ENCODE peak calls at places on chromosome 1, in four cellular contexts. V is fibroblast of mammary gland; O is CD8-positive, alpha-beta T cell; B is breast epithelium. H is an unnamed sample.

GRCh38 chr1:226132731-226133503 is 53.6 kb downstream of the ACBD3 start:
- DNase-seq in V (no peak), O (peak), B (peak), H (no peak)

GRCh38 chr1:83769594-83770321 is 229.2 kb downstream of the TTLL7 start:
- DNase-seq in V (no peak), O (no peak), B (no peak), H (no peak)

GRCh38 chr1:149848340-149848771 is 51.0 kb upstream of the BOLA1 start:
- DNase-seq in V (peak), O (no peak), B (no peak), H (no peak)

GRCh38 chr1:172146149-172146850 is 274.2 kb upstream of the C1orf105 start:
- DNase-seq in V (peak), O (no peak), B (no peak), H (peak)

GRCh38 chr1:216750962-216751361 is 27.7 kb upstream of the ESRRG start:
- DNase-seq in V (no peak), O (no peak), B (no peak), H (no peak)

GRCh38 chr1:200330770-200331428 is 78.9 kb downstream of the ZNF281 start:
- DNase-seq in V (no peak), O (no peak), B (no peak), H (no peak)

GRCh38 chr1:159054427-159054826 is 22.1 kb downstream of the AIM2 start:
- DNase-seq in V (no peak), O (no peak), B (no peak), H (no peak)

GRCh38 chr1:92851729-92852128 is 19.9 kb downstream of the RPL5 start:
- DNase-seq in V (no peak), O (no peak), B (no peak), H (peak)

GRCh38 chr1:32239790-32240139 is 7.3 kb upstream of the FAM167B start:
- DNase-seq in V (no peak), O (no peak), B (no peak), H (no peak)

GRCh38 chr1:8602471-8603219 is 214.8 kb downstream of the RERE start:
- DNase-seq in V (no peak), O (no peak), B (no peak), H (no peak)

GRCh38 chr1:112706505-112707216 is at the start of gene RHOC:
- DNase-seq in V (peak), O (no peak), B (no peak), H (peak)

GRCh38 chr1:109718495-109718894 is 6.4 kb downstream of the GSTM5 start:
- DNase-seq in V (peak), O (no peak), B (no peak), H (peak)
- TF ChIP-seq CTCF in V (no peak), O (no peak), B (no peak), H (no peak)

GRCh38 chr1:191142748-191143147 is 665.1 kb upstream of the BRINP3 start:
- DNase-seq in V (no peak), O (no peak), B (no peak), H (no peak)
- H3K4me3 ChIP-seq in V (no peak), O (no peak), B (no peak), H (no peak)

DNA sequence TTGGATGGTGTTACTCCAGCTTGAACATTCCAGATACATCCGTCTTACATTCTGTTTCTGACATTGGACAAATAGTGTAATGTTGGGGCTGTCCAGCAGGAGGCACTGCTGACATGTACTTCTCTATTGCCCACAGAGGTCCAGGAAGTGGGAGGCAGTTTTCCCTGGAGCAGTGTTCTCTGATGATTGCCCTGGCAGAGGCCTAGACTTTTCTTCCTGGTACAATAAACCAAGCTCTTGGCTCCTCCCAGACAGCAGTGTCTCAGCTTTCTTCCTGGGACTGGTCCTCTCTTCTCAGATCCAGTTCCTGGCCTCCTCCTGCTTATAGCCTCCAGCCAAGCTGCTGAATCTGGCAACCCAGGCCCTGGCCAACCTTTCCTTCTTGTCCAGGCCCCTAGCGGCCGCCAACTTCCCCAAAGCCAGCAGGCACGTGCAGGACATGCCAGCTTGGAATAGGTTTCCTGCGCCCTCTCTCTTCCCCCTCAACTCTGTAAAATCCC is 14.9 kb upstream of the IFNLR1 start:
- DNase-seq in V (peak), O (peak), B (peak), H (peak)
- TF ChIP-seq CTCF in V (peak), O (peak), B (peak), H (peak)

GRCh38 chr1:115649964-115650363 is 8.2 kb downstream of the VANGL1 start:
- DNase-seq in V (no peak), O (no peak), B (no peak), H (no peak)
- H3K4me3 ChIP-seq in V (no peak), O (no peak), B (no peak), H (no peak)

DNA sequence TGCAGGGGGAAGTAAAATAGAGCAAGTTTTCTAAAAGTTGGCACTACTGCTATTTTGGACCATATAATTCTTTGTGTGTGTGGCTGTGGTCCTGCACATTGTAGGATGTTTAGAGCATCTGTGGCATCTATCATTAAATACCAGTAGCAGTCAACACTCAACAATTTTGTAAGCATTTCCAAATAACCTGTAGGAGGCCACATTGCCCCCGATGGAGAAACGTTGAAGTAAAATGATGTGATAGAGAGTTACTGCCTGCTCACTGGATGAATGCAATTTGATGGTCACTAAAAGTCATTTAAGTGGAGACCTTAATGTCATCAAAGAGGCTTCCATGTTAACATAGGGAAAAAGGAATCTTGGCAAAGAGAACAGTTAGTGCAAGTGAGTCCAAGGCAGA is 560.8 kb downstream of the NEGR1 start:
- DNase-seq in V (no peak), O (no peak), B (no peak), H (no peak)
- TF ChIP-seq CTCF in V (no peak), O (no peak), B (no peak), H (no peak)

DNA sequence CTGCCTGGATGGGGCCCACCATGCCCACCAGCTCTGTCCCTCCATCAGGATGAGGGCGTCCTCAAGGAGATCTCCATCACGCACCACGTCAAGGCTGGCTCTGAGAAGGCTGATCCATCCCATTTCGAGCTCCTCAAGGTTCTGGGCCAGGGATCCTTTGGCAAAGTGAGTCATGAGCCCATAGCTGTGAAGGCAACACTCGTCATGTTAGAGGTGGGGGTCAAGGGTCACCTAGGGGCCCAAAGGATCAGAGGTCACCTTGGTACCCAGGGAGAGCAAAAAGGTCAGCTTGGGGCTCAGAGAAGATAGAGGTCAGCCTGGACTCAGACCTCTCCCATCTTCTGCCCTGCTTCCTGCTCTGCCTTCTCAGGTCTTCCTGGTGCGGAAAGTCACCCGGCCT is 17.3 kb downstream of the RPS6KA1 start:
- DNase-seq in V (no peak), O (no peak), B (no peak), H (no peak)
- H3K4me3 ChIP-seq in V (no peak), O (peak), B (no peak), H (no peak)

GRCh38 chr1:231093158-231093922 is 53.3 kb upstream of the FAM89A start:
- DNase-seq in V (no peak), O (no peak), B (no peak), H (peak)
- TF ChIP-seq CTCF in V (no peak), O (no peak), B (no peak), H (no peak)

GRCh38 chr1:29331309-29331708 is 95.0 kb downstream of the PTPRU start:
- DNase-seq in V (no peak), O (no peak), B (no peak), H (no peak)
- H3K4me3 ChIP-seq in V (no peak), O (no peak), B (no peak), H (no peak)

H was measured in cardiac fibroblast.